ENCODE peak calls at places on chromosome 12, in six cellular contexts. X, L, H, F, O and V are unnamed samples.

GRCh38 chr12:68352067-68352466 is 19.9 kb upstream of the MDM1 start:
- DNase-seq in X (no peak), L (no peak), H (no peak), F (peak; percentile 44), O (no peak), V (no peak)

GRCh38 chr12:52078276-52078675 is 1.2 kb upstream of the SMIM41 start:
- DNase-seq in X (no peak), L (peak; percentile 22), H (peak; percentile 10), F (no peak), O (no peak), V (no peak)

GRCh38 chr12:75658826-75659823 is 147.7 kb upstream of the KRR1 start:
- DNase-seq in X (no peak), L (no peak), H (no peak), F (peak; percentile 79), O (no peak), V (no peak)

GRCh38 chr12:50024804-50025186 is 499 bp downstream of the RACGAP1 start:
- DNase-seq in X (no peak), L (peak; percentile 35), H (no peak), F (no peak), O (no peak), V (no peak)

GRCh38 chr12:30826276-30826675 is 71.5 kb upstream of the CAPRIN2 start:
- DNase-seq in X (no peak), L (no peak), H (no peak), F (no peak), O (no peak), V (no peak)

GRCh38 chr12:94207467-94208432 is 59.4 kb downstream of the PLXNC1 start:
- DNase-seq in X (peak; percentile 12), L (no peak), H (no peak), F (peak; percentile 20), O (no peak), V (no peak)

GRCh38 chr12:91529829-91530228 is 347.2 kb upstream of the DCN start:
- DNase-seq in X (no peak), L (no peak), H (no peak), F (peak; percentile 92), O (no peak), V (no peak)

GRCh38 chr12:55637467-55637866 is 775 bp downstream of the OR10P1 start:
- DNase-seq in X (no peak), L (no peak), H (no peak), F (no peak), O (no peak), V (peak; percentile 21)

GRCh38 chr12:2265461-2266167 is 212.8 kb downstream of the CACNA1C start:
- DNase-seq in X (no peak), L (no peak), H (no peak), F (no peak), O (no peak), V (no peak)

GRCh38 chr12:15988983-15989382 is 77.9 kb downstream of the DERA start:
- DNase-seq in X (no peak), L (no peak), H (no peak), F (no peak), O (no peak), V (no peak)

GRCh38 chr12:74719447-74719846 is 181.8 kb downstream of the ATXN7L3B start:
- DNase-seq in X (no peak), L (no peak), H (no peak), F (no peak), O (no peak), V (no peak)

GRCh38 chr12:32171211-32171610 is 64.6 kb downstream of the BICD1 start:
- DNase-seq in X (no peak), L (peak; percentile 53), H (no peak), F (no peak), O (no peak), V (no peak)

GRCh38 chr12:66898700-66899469 is 220.0 kb upstream of the GRIP1 start:
- DNase-seq in X (no peak), L (no peak), H (no peak), F (no peak), O (no peak), V (no peak)

GRCh38 chr12:94769040-94769420 is 118.7 kb upstream of the TMCC3 start:
- DNase-seq in X (no peak), L (no peak), H (no peak), F (no peak), O (no peak), V (no peak)

GRCh38 chr12:115752151-115752550 is 525.3 kb downstream of the MED13L start:
- DNase-seq in X (peak; percentile 15), L (no peak), H (no peak), F (peak; percentile 52), O (no peak), V (no peak)

GRCh38 chr12:1879633-1880032 is 38.8 kb downstream of the CACNA2D4 start:
- DNase-seq in X (no peak), L (no peak), H (no peak), F (no peak), O (no peak), V (no peak)

GRCh38 chr12:120224304-120225199 is 23.6 kb upstream of the RPLP0 start:
- DNase-seq in X (peak; percentile 56), L (no peak), H (no peak), F (no peak), O (peak; percentile 62), V (no peak)

GRCh38 chr12:54689984-54690383 is 41.8 kb upstream of the DCD start:
- DNase-seq in X (no peak), L (peak; percentile 84), H (no peak), F (peak; percentile 21), O (no peak), V (no peak)

GRCh38 chr12:122022393-122023338 is 982 bp downstream of the BCL7A start:
- DNase-seq in X (no peak), L (peak; percentile 22), H (peak; percentile 32), F (peak; percentile 44), O (no peak), V (no peak)

GRCh38 chr12:72256725-72257124 is 15.4 kb upstream of the TRHDE start:
- DNase-seq in X (no peak), L (no peak), H (no peak), F (peak; percentile 26), O (no peak), V (no peak)

GRCh38 chr12:74538491-74539258 is 1.0 kb downstream of the ATXN7L3B start:
- DNase-seq in X (no peak), L (no peak), H (no peak), F (peak; percentile 26), O (no peak), V (peak; percentile 47)

GRCh38 chr12:41433460-41433859 is 245.3 kb downstream of the PDZRN4 start:
- DNase-seq in X (no peak), L (no peak), H (no peak), F (no peak), O (no peak), V (no peak)

GRCh38 chr12:121860257-121860656 is 1.6 kb upstream of the HPD start:
- DNase-seq in X (no peak), L (no peak), H (no peak), F (no peak), O (no peak), V (no peak)

GRCh38 chr12:118874698-118875548 is 106.4 kb upstream of the SRRM4 start:
- DNase-seq in X (no peak), L (peak; percentile 96), H (no peak), F (peak; percentile 9), O (no peak), V (no peak)

GRCh38 chr12:96434107-96434506 is 33.9 kb upstream of the CDK17 start:
- DNase-seq in X (no peak), L (no peak), H (no peak), F (no peak), O (no peak), V (peak; percentile 64)

GRCh38 chr12:49635656-49636055 is 12.3 kb downstream of the PRPF40B start:
- DNase-seq in X (no peak), L (no peak), H (no peak), F (no peak), O (no peak), V (no peak)

GRCh38 chr12:51028811-51029146 is 2.6 kb upstream of the SLC11A2 start:
- DNase-seq in X (no peak), L (no peak), H (no peak), F (peak; percentile 20), O (no peak), V (no peak)

GRCh38 chr12:130917607-130918006 is 36.1 kb upstream of the ADGRD1 start:
- DNase-seq in X (no peak), L (no peak), H (no peak), F (peak; percentile 25), O (no peak), V (no peak)

GRCh38 chr12:112855375-112855774 is 51.4 kb upstream of the OAS1 start:
- DNase-seq in X (no peak), L (peak; percentile 80), H (no peak), F (peak; percentile 45), O (no peak), V (no peak)

GRCh38 chr12:50065726-50066310 is 8.4 kb downstream of the ASIC1 start:
- DNase-seq in X (no peak), L (no peak), H (no peak), F (no peak), O (no peak), V (no peak)

GRCh38 chr12:116039081-116039480 is 238.4 kb downstream of the MED13L start:
- DNase-seq in X (no peak), L (no peak), H (no peak), F (no peak), O (no peak), V (no peak)

GRCh38 chr12:119177724-119178380 is 879 bp upstream of the HSPB8 start:
- DNase-seq in X (no peak), L (no peak), H (no peak), F (no peak), O (no peak), V (no peak)

GRCh38 chr12:57194253-57194652 is 22.3 kb upstream of the NXPH4 start:
- DNase-seq in X (no peak), L (no peak), H (no peak), F (no peak), O (no peak), V (no peak)

GRCh38 chr12:11705010-11705409 is 55.5 kb downstream of the ETV6 start:
- DNase-seq in X (no peak), L (no peak), H (peak; percentile 64), F (peak; percentile 78), O (no peak), V (no peak)

GRCh38 chr12:5963515-5963914 is 18.5 kb upstream of the ANO2 start:
- DNase-seq in X (no peak), L (no peak), H (no peak), F (no peak), O (no peak), V (no peak)

GRCh38 chr12:92573104-92573503 is 129.7 kb upstream of the PLEKHG7 start:
- DNase-seq in X (no peak), L (no peak), H (no peak), F (peak; percentile 71), O (no peak), V (no peak)
- H3K27ac ChIP-seq in X (no peak overlapping the region), L (no peak overlapping the region), H (no peak overlapping the region), F (peak overlapping the region; percentile 68), O (no peak overlapping the region), V (no peak overlapping the region)

GRCh38 chr12:47910486-47910885 is 5.7 kb upstream of the VDR start:
- DNase-seq in X (no peak), L (no peak), H (no peak), F (no peak), O (no peak), V (no peak)
- H3K27me3 ChIP-seq in X (peaks cover 5% of the 10 kb centered on the region), L (peaks cover 28% of the 10 kb centered on the region), H (no peaks in the 10 kb centered on the region), F (no peaks in the 10 kb centered on the region), O (no peaks in the 10 kb centered on the region), V (peaks cover 3% of the 10 kb centered on the region)

GRCh38 chr12:42981379-42981778 is 391.8 kb upstream of the PRICKLE1 start:
- DNase-seq in X (no peak), L (peak; percentile 55), H (no peak), F (peak; percentile 80), O (no peak), V (no peak)
- H3K27ac ChIP-seq in X (no peak overlapping the region), L (no peak overlapping the region), H (no peak overlapping the region), F (peak overlapping the region; percentile 15), O (no peak overlapping the region), V (no peak overlapping the region)

GRCh38 chr12:117563706-117564105 is 202.3 kb upstream of the NOS1 start:
- DNase-seq in X (no peak), L (no peak), H (no peak), F (no peak), O (no peak), V (no peak)
- H3K27me3 ChIP-seq in X (peaks cover 4% of the 10 kb centered on the region), L (no peaks in the 10 kb centered on the region), H (no peaks in the 10 kb centered on the region), F (no peaks in the 10 kb centered on the region), O (no peaks in the 10 kb centered on the region), V (no peaks in the 10 kb centered on the region)